ENCODE peak calls at places on chromosome 20, in eight cellular contexts. One of them, this sample, is unnamed.

GRCh38 chr20:47320990-47321805 is 35.3 kb downstream of the ZMYND8 start:
- DNase-seq in GM12864: no peak
- DNase-seq in PC-3: peak
- DNase-seq in fibroblast of mammary gland: no peak
- DNase-seq in neural crest cell: no peak
- DNase-seq in CD8-positive, alpha-beta T cell: no peak
- DNase-seq in AG04449: no peak
- DNase-seq in uterus: no peak
- DNase-seq in this sample: no peak

GRCh38 chr20:22799687-22800086 is 215.3 kb upstream of the FOXA2 start:
- DNase-seq in GM12864: no peak
- DNase-seq in PC-3: no peak
- DNase-seq in fibroblast of mammary gland: no peak
- DNase-seq in neural crest cell: no peak
- DNase-seq in CD8-positive, alpha-beta T cell: no peak
- DNase-seq in AG04449: no peak
- DNase-seq in uterus: no peak
- DNase-seq in this sample: no peak

GRCh38 chr20:62337558-62338293 is 29.4 kb downstream of the LAMA5 start:
- DNase-seq in GM12864: no peak
- DNase-seq in PC-3: no peak
- DNase-seq in fibroblast of mammary gland: no peak
- DNase-seq in neural crest cell: no peak
- DNase-seq in CD8-positive, alpha-beta T cell: no peak
- DNase-seq in AG04449: no peak
- DNase-seq in uterus: no peak
- DNase-seq in this sample: no peak

GRCh38 chr20:2879148-2879547 is 5.9 kb downstream of the PTPRA start:
- DNase-seq in GM12864: no peak
- DNase-seq in PC-3: peak
- DNase-seq in fibroblast of mammary gland: peak
- DNase-seq in neural crest cell: no peak
- DNase-seq in CD8-positive, alpha-beta T cell: no peak
- DNase-seq in AG04449: no peak
- DNase-seq in uterus: no peak
- DNase-seq in this sample: peak

GRCh38 chr20:14860410-14860814 is 523.0 kb upstream of the FLRT3 start:
- DNase-seq in GM12864: no peak
- DNase-seq in PC-3: peak
- DNase-seq in fibroblast of mammary gland: no peak
- DNase-seq in neural crest cell: no peak
- DNase-seq in CD8-positive, alpha-beta T cell: no peak
- DNase-seq in AG04449: no peak
- DNase-seq in uterus: peak
- DNase-seq in this sample: no peak

GRCh38 chr20:62123450-62124118 is 1.3 kb downstream of the LSM14B start:
- DNase-seq in GM12864: no peak
- DNase-seq in PC-3: no peak
- DNase-seq in fibroblast of mammary gland: peak
- DNase-seq in neural crest cell: no peak
- DNase-seq in CD8-positive, alpha-beta T cell: peak
- DNase-seq in AG04449: no peak
- DNase-seq in uterus: no peak
- DNase-seq in this sample: no peak

GRCh38 chr20:13220194-13220856 is 749 bp upstream of the ISM1 start:
- DNase-seq in GM12864: no peak
- DNase-seq in PC-3: no peak
- DNase-seq in fibroblast of mammary gland: peak
- DNase-seq in neural crest cell: peak
- DNase-seq in CD8-positive, alpha-beta T cell: no peak
- DNase-seq in AG04449: no peak
- DNase-seq in uterus: peak
- DNase-seq in this sample: no peak

GRCh38 chr20:54848262-54848661 is 372.9 kb downstream of the DOK5 start:
- DNase-seq in GM12864: no peak
- DNase-seq in PC-3: no peak
- DNase-seq in fibroblast of mammary gland: no peak
- DNase-seq in neural crest cell: no peak
- DNase-seq in CD8-positive, alpha-beta T cell: no peak
- DNase-seq in AG04449: no peak
- DNase-seq in uterus: no peak
- DNase-seq in this sample: no peak

GRCh38 chr20:36091561-36092423 is 62.7 kb upstream of the EPB41L1 start:
- DNase-seq in GM12864: no peak
- DNase-seq in PC-3: peak
- DNase-seq in fibroblast of mammary gland: no peak
- DNase-seq in neural crest cell: no peak
- DNase-seq in CD8-positive, alpha-beta T cell: no peak
- DNase-seq in AG04449: no peak
- DNase-seq in uterus: no peak
- DNase-seq in this sample: no peak

GRCh38 chr20:49151437-49151836 is 36.7 kb downstream of the STAU1 start:
- DNase-seq in GM12864: no peak
- DNase-seq in PC-3: no peak
- DNase-seq in fibroblast of mammary gland: no peak
- DNase-seq in neural crest cell: no peak
- DNase-seq in CD8-positive, alpha-beta T cell: no peak
- DNase-seq in AG04449: no peak
- DNase-seq in uterus: no peak
- DNase-seq in this sample: no peak

GRCh38 chr20:37852666-37853065 is 50.3 kb upstream of the VSTM2L start:
- DNase-seq in GM12864: no peak
- DNase-seq in PC-3: peak
- DNase-seq in fibroblast of mammary gland: peak
- DNase-seq in neural crest cell: no peak
- DNase-seq in CD8-positive, alpha-beta T cell: no peak
- DNase-seq in AG04449: no peak
- DNase-seq in uterus: no peak
- DNase-seq in this sample: no peak

GRCh38 chr20:3808141-3808479 is 12.0 kb downstream of the CDC25B start:
- DNase-seq in GM12864: no peak
- DNase-seq in PC-3: peak
- DNase-seq in fibroblast of mammary gland: peak
- DNase-seq in neural crest cell: no peak
- DNase-seq in CD8-positive, alpha-beta T cell: no peak
- DNase-seq in AG04449: peak
- DNase-seq in uterus: peak
- DNase-seq in this sample: peak

GRCh38 chr20:16672299-16672698 is 57.5 kb upstream of the SNRPB2 start:
- DNase-seq in GM12864: no peak
- DNase-seq in PC-3: no peak
- DNase-seq in fibroblast of mammary gland: no peak
- DNase-seq in neural crest cell: no peak
- DNase-seq in CD8-positive, alpha-beta T cell: no peak
- DNase-seq in AG04449: no peak
- DNase-seq in uterus: no peak
- DNase-seq in this sample: no peak

GRCh38 chr20:16574656-16575355 is 1.6 kb upstream of the KIF16B start:
- DNase-seq in GM12864: peak
- DNase-seq in PC-3: peak
- DNase-seq in fibroblast of mammary gland: peak
- DNase-seq in neural crest cell: peak
- DNase-seq in CD8-positive, alpha-beta T cell: peak
- DNase-seq in AG04449: no peak
- DNase-seq in uterus: peak
- DNase-seq in this sample: peak

GRCh38 chr20:62305149-62305764 is 2.5 kb downstream of the ADRM1 start:
- DNase-seq in GM12864: no peak
- DNase-seq in PC-3: peak
- DNase-seq in fibroblast of mammary gland: no peak
- DNase-seq in neural crest cell: no peak
- DNase-seq in CD8-positive, alpha-beta T cell: peak
- DNase-seq in AG04449: no peak
- DNase-seq in uterus: no peak
- DNase-seq in this sample: no peak

GRCh38 chr20:49179368-49180277 is 8.5 kb downstream of the STAU1 start:
- DNase-seq in GM12864: no peak
- DNase-seq in PC-3: peak
- DNase-seq in fibroblast of mammary gland: peak
- DNase-seq in neural crest cell: no peak
- DNase-seq in CD8-positive, alpha-beta T cell: no peak
- DNase-seq in AG04449: no peak
- DNase-seq in uterus: no peak
- DNase-seq in this sample: no peak

GRCh38 chr20:31896049-31896448 is 25.6 kb downstream of the TTLL9 start:
- DNase-seq in GM12864: no peak
- DNase-seq in PC-3: no peak
- DNase-seq in fibroblast of mammary gland: no peak
- DNase-seq in neural crest cell: no peak
- DNase-seq in CD8-positive, alpha-beta T cell: no peak
- DNase-seq in AG04449: no peak
- DNase-seq in uterus: no peak
- DNase-seq in this sample: no peak

GRCh38 chr20:22282696-22283095 is 301.7 kb downstream of the FOXA2 start:
- DNase-seq in GM12864: no peak
- DNase-seq in PC-3: no peak
- DNase-seq in fibroblast of mammary gland: no peak
- DNase-seq in neural crest cell: no peak
- DNase-seq in CD8-positive, alpha-beta T cell: no peak
- DNase-seq in AG04449: no peak
- DNase-seq in uterus: no peak
- DNase-seq in this sample: no peak

GRCh38 chr20:5402903-5403531 is 86.3 kb upstream of the PROKR2 start:
- DNase-seq in GM12864: peak
- DNase-seq in PC-3: peak
- DNase-seq in fibroblast of mammary gland: peak
- DNase-seq in neural crest cell: peak
- DNase-seq in CD8-positive, alpha-beta T cell: no peak
- DNase-seq in AG04449: no peak
- DNase-seq in uterus: no peak
- DNase-seq in this sample: no peak

GRCh38 chr20:44056010-44056698 is 130.8 kb downstream of the JPH2 start:
- DNase-seq in GM12864: no peak
- DNase-seq in PC-3: peak
- DNase-seq in fibroblast of mammary gland: no peak
- DNase-seq in neural crest cell: no peak
- DNase-seq in CD8-positive, alpha-beta T cell: peak
- DNase-seq in AG04449: no peak
- DNase-seq in uterus: no peak
- DNase-seq in this sample: no peak
- TF ChIP-seq CTCF in GM12864: peak
- TF ChIP-seq CTCF in PC-3: peak
- TF ChIP-seq CTCF in fibroblast of mammary gland: peak
- TF ChIP-seq CTCF in neural crest cell: peak
- TF ChIP-seq CTCF in CD8-positive, alpha-beta T cell: peak
- TF ChIP-seq CTCF in AG04449: peak
- TF ChIP-seq CTCF in uterus: no peak
- TF ChIP-seq CTCF in this sample: no peak

DNA sequence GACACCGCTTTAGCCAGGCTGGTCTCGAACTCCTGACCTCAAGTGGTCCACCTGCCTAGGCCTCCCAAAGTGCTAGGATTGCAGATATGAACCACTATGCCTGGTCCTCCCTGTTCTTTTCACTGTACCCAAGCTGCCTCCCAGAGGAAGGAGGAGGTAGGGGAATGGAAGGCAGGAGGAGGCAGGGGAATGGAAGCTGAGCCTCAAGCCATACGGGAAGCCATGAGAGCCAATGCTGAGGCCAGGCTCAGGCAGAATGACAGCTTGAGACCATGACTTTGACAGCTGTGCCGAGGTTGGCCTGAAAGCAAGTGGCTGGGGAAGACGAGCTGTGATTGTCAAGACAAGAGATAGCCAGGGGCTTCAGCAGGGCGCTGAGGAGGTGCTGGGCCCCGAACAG is 13.6 kb upstream of the ZNF335 start:
- DNase-seq in GM12864: no peak
- DNase-seq in PC-3: no peak
- DNase-seq in fibroblast of mammary gland: no peak
- DNase-seq in neural crest cell: no peak
- DNase-seq in CD8-positive, alpha-beta T cell: no peak
- DNase-seq in AG04449: no peak
- DNase-seq in uterus: no peak
- DNase-seq in this sample: no peak
- TF ChIP-seq CTCF in GM12864: no peak
- TF ChIP-seq CTCF in PC-3: peak
- TF ChIP-seq CTCF in fibroblast of mammary gland: no peak
- TF ChIP-seq CTCF in neural crest cell: no peak
- TF ChIP-seq CTCF in CD8-positive, alpha-beta T cell: no peak
- TF ChIP-seq CTCF in AG04449: no peak
- TF ChIP-seq CTCF in uterus: no peak
- TF ChIP-seq CTCF in this sample: peak

GRCh38 chr20:10730629-10731183 is 56.9 kb upstream of the JAG1 start:
- DNase-seq in GM12864: no peak
- DNase-seq in PC-3: no peak
- DNase-seq in fibroblast of mammary gland: no peak
- DNase-seq in neural crest cell: no peak
- DNase-seq in CD8-positive, alpha-beta T cell: no peak
- DNase-seq in AG04449: no peak
- DNase-seq in uterus: no peak
- DNase-seq in this sample: no peak
- TF ChIP-seq CTCF in GM12864: no peak
- TF ChIP-seq CTCF in PC-3: no peak
- TF ChIP-seq CTCF in fibroblast of mammary gland: no peak
- TF ChIP-seq CTCF in neural crest cell: no peak
- TF ChIP-seq CTCF in CD8-positive, alpha-beta T cell: no peak
- TF ChIP-seq CTCF in AG04449: no peak
- TF ChIP-seq CTCF in uterus: no peak
- TF ChIP-seq CTCF in this sample: no peak

GRCh38 chr20:58621906-58622548 is 29.1 kb upstream of the STX16 start:
- DNase-seq in GM12864: no peak
- DNase-seq in PC-3: no peak
- DNase-seq in fibroblast of mammary gland: no peak
- DNase-seq in neural crest cell: no peak
- DNase-seq in CD8-positive, alpha-beta T cell: no peak
- DNase-seq in AG04449: no peak
- DNase-seq in uterus: no peak
- DNase-seq in this sample: no peak
- TF ChIP-seq CTCF in GM12864: peak
- TF ChIP-seq CTCF in PC-3: peak
- TF ChIP-seq CTCF in fibroblast of mammary gland: peak
- TF ChIP-seq CTCF in neural crest cell: peak
- TF ChIP-seq CTCF in CD8-positive, alpha-beta T cell: no peak
- TF ChIP-seq CTCF in AG04449: peak
- TF ChIP-seq CTCF in uterus: no peak
- TF ChIP-seq CTCF in this sample: no peak